ENCODE peak calls at places on chromosomes 12 and 14, in four cellular contexts. One of them, this sample, is unnamed.

GRCh38 chr14:52553002-52553670 is 500 bp downstream of the GPR137C start:
- DNase-seq in mesendoderm: peak
- DNase-seq in C1 segment of cervical spinal cord: peak
- DNase-seq in non-pigmented ciliary epithelial cell: no peak
- DNase-seq in this sample: no peak

GRCh38 chr14:60327447-60328331 is 78.7 kb downstream of the PPM1A start:
- DNase-seq in mesendoderm: peak
- DNase-seq in C1 segment of cervical spinal cord: no peak
- DNase-seq in non-pigmented ciliary epithelial cell: no peak
- DNase-seq in this sample: no peak

GRCh38 chr14:69693145-69693544 is 73.8 kb upstream of the SRSF5 start:
- DNase-seq in mesendoderm: no peak
- DNase-seq in C1 segment of cervical spinal cord: no peak
- DNase-seq in non-pigmented ciliary epithelial cell: no peak
- DNase-seq in this sample: no peak

GRCh38 chr12:131830335-131831020 is 2.3 kb downstream of the MMP17 start:
- DNase-seq in mesendoderm: peak
- DNase-seq in C1 segment of cervical spinal cord: peak
- DNase-seq in non-pigmented ciliary epithelial cell: peak
- DNase-seq in this sample: no peak

GRCh38 chr14:53751650-53752049 is 205.0 kb downstream of the BMP4 start:
- DNase-seq in mesendoderm: no peak
- DNase-seq in C1 segment of cervical spinal cord: no peak
- DNase-seq in non-pigmented ciliary epithelial cell: no peak
- DNase-seq in this sample: no peak

GRCh38 chr12:129296636-129297035 is 443.4 kb downstream of the GLT1D1 start:
- DNase-seq in mesendoderm: no peak
- DNase-seq in C1 segment of cervical spinal cord: no peak
- DNase-seq in non-pigmented ciliary epithelial cell: no peak
- DNase-seq in this sample: no peak

GRCh38 chr12:84336231-84336630 is 576.4 kb downstream of the SLC6A15 start:
- DNase-seq in mesendoderm: no peak
- DNase-seq in C1 segment of cervical spinal cord: no peak
- DNase-seq in non-pigmented ciliary epithelial cell: peak
- DNase-seq in this sample: no peak

GRCh38 chr14:89955022-89955414 is 488 bp upstream of the EFCAB11 start:
- DNase-seq in mesendoderm: no peak
- DNase-seq in C1 segment of cervical spinal cord: no peak
- DNase-seq in non-pigmented ciliary epithelial cell: no peak
- DNase-seq in this sample: no peak

GRCh38 chr12:111393700-111394275 is 11.9 kb upstream of the SH2B3 start:
- DNase-seq in mesendoderm: no peak
- DNase-seq in C1 segment of cervical spinal cord: no peak
- DNase-seq in non-pigmented ciliary epithelial cell: no peak
- DNase-seq in this sample: no peak

GRCh38 chr12:106841471-106842302 is 67.2 kb downstream of the RIC8B start:
- DNase-seq in mesendoderm: peak
- DNase-seq in C1 segment of cervical spinal cord: no peak
- DNase-seq in non-pigmented ciliary epithelial cell: no peak
- DNase-seq in this sample: no peak

GRCh38 chr14:77303417-77304156 is 17.1 kb downstream of the POMT2 start:
- DNase-seq in mesendoderm: peak
- DNase-seq in C1 segment of cervical spinal cord: peak
- DNase-seq in non-pigmented ciliary epithelial cell: peak
- DNase-seq in this sample: peak

GRCh38 chr12:28421374-28421773 is 231.1 kb downstream of the CCDC91 start:
- DNase-seq in mesendoderm: no peak
- DNase-seq in C1 segment of cervical spinal cord: no peak
- DNase-seq in non-pigmented ciliary epithelial cell: no peak
- DNase-seq in this sample: no peak

GRCh38 chr12:70645494-70646317 is 8.5 kb upstream of the PTPRB start:
- DNase-seq in mesendoderm: peak
- DNase-seq in C1 segment of cervical spinal cord: no peak
- DNase-seq in non-pigmented ciliary epithelial cell: peak
- DNase-seq in this sample: peak

GRCh38 chr14:90402009-90402408 is 5.2 kb downstream of the CALM1 start:
- DNase-seq in mesendoderm: no peak
- DNase-seq in C1 segment of cervical spinal cord: no peak
- DNase-seq in non-pigmented ciliary epithelial cell: no peak
- DNase-seq in this sample: no peak